ENCODE peak calls at places on chromosomes 2 and 18, in six cellular contexts. One of them, this sample, is unnamed.

GRCh38 chr2:17754773-17755425 is 961 bp downstream of the GEN1 start:
- DNase-seq in GM12878: no peak
- DNase-seq in SK-N-SH: peak
- DNase-seq in K562: peak
- DNase-seq in HL-60: no peak
- DNase-seq in HepG2: peak
- DNase-seq in this sample: no peak

GRCh38 chr2:172496096-172496709 is 59.7 kb upstream of the PDK1 start:
- DNase-seq in GM12878: no peak
- DNase-seq in SK-N-SH: no peak
- DNase-seq in K562: no peak
- DNase-seq in HL-60: peak
- DNase-seq in HepG2: no peak
- DNase-seq in this sample: no peak

GRCh38 chr2:133756833-133757232 is 188.6 kb upstream of the NCKAP5 start:
- DNase-seq in GM12878: no peak
- DNase-seq in SK-N-SH: no peak
- DNase-seq in K562: no peak
- DNase-seq in HL-60: no peak
- DNase-seq in HepG2: no peak
- DNase-seq in this sample: no peak

GRCh38 chr2:38030590-38031326 is 45.2 kb downstream of the CYP1B1 start:
- DNase-seq in GM12878: no peak
- DNase-seq in SK-N-SH: no peak
- DNase-seq in K562: no peak
- DNase-seq in HL-60: no peak
- DNase-seq in HepG2: no peak
- DNase-seq in this sample: no peak

GRCh38 chr2:236848467-236848866 is 237.2 kb upstream of the COPS8 start:
- DNase-seq in GM12878: no peak
- DNase-seq in SK-N-SH: peak
- DNase-seq in K562: no peak
- DNase-seq in HL-60: no peak
- DNase-seq in HepG2: no peak
- DNase-seq in this sample: no peak

GRCh38 chr2:196606516-196606915 is 33.0 kb upstream of the CCDC150 start:
- DNase-seq in GM12878: no peak
- DNase-seq in SK-N-SH: no peak
- DNase-seq in K562: no peak
- DNase-seq in HL-60: no peak
- DNase-seq in HepG2: no peak
- DNase-seq in this sample: no peak

GRCh38 chr2:76978064-76978463 is 544.1 kb downstream of the LRRTM4 start:
- DNase-seq in GM12878: no peak
- DNase-seq in SK-N-SH: no peak
- DNase-seq in K562: no peak
- DNase-seq in HL-60: no peak
- DNase-seq in HepG2: no peak
- DNase-seq in this sample: no peak

GRCh38 chr2:96863575-96864342 is 5.9 kb upstream of the ANKRD39 start:
- DNase-seq in GM12878: no peak
- DNase-seq in SK-N-SH: no peak
- DNase-seq in K562: no peak
- DNase-seq in HL-60: no peak
- DNase-seq in HepG2: no peak
- DNase-seq in this sample: no peak

GRCh38 chr2:70984576-70985282 is 6.3 kb downstream of the ANKRD53 start:
- DNase-seq in GM12878: no peak
- DNase-seq in SK-N-SH: peak
- DNase-seq in K562: peak
- DNase-seq in HL-60: peak
- DNase-seq in HepG2: no peak
- DNase-seq in this sample: peak

GRCh38 chr2:95525294-95526035 is 40.9 kb upstream of the TRIM43B start:
- DNase-seq in GM12878: no peak
- DNase-seq in SK-N-SH: peak
- DNase-seq in K562: no peak
- DNase-seq in HL-60: no peak
- DNase-seq in HepG2: no peak
- DNase-seq in this sample: no peak

GRCh38 chr2:118255771-118256372 is 167.6 kb downstream of the INSIG2 start:
- DNase-seq in GM12878: no peak
- DNase-seq in SK-N-SH: no peak
- DNase-seq in K562: no peak
- DNase-seq in HL-60: no peak
- DNase-seq in HepG2: no peak
- DNase-seq in this sample: no peak

GRCh38 chr2:109218087-109218791 is 89.2 kb downstream of the SH3RF3 start:
- DNase-seq in GM12878: peak
- DNase-seq in SK-N-SH: no peak
- DNase-seq in K562: no peak
- DNase-seq in HL-60: no peak
- DNase-seq in HepG2: peak
- DNase-seq in this sample: no peak

GRCh38 chr2:166234112-166234846 is 106.5 kb upstream of the SCN1A start:
- DNase-seq in GM12878: no peak
- DNase-seq in SK-N-SH: no peak
- DNase-seq in K562: no peak
- DNase-seq in HL-60: no peak
- DNase-seq in HepG2: peak
- DNase-seq in this sample: no peak

GRCh38 chr2:221915926-221916325 is 343.8 kb upstream of the EPHA4 start:
- DNase-seq in GM12878: no peak
- DNase-seq in SK-N-SH: no peak
- DNase-seq in K562: no peak
- DNase-seq in HL-60: no peak
- DNase-seq in HepG2: no peak
- DNase-seq in this sample: no peak

GRCh38 chr2:101474752-101475384 is at the start of gene RFX8:
- DNase-seq in GM12878: no peak
- DNase-seq in SK-N-SH: no peak
- DNase-seq in K562: no peak
- DNase-seq in HL-60: peak
- DNase-seq in HepG2: peak
- DNase-seq in this sample: no peak

GRCh38 chr2:45611020-45611737 is at the start of gene SRBD1:
- DNase-seq in GM12878: peak
- DNase-seq in SK-N-SH: peak
- DNase-seq in K562: peak
- DNase-seq in HL-60: peak
- DNase-seq in HepG2: peak
- DNase-seq in this sample: peak

GRCh38 chr2:55809875-55810620 is 113.5 kb downstream of the EFEMP1 start:
- DNase-seq in GM12878: no peak
- DNase-seq in SK-N-SH: no peak
- DNase-seq in K562: no peak
- DNase-seq in HL-60: no peak
- DNase-seq in HepG2: no peak
- DNase-seq in this sample: no peak

GRCh38 chr18:9612215-9612830 is 2.0 kb downstream of the PPP4R1 start:
- DNase-seq in GM12878: no peak
- DNase-seq in SK-N-SH: peak
- DNase-seq in K562: no peak
- DNase-seq in HL-60: peak
- DNase-seq in HepG2: peak
- DNase-seq in this sample: no peak

GRCh38 chr18:49819768-49820662 is 6.7 kb upstream of the ACAA2 start:
- DNase-seq in GM12878: no peak
- DNase-seq in SK-N-SH: no peak
- DNase-seq in K562: no peak
- DNase-seq in HL-60: no peak
- DNase-seq in HepG2: no peak
- DNase-seq in this sample: no peak

GRCh38 chr18:40096675-40097074 is 1858.4 kb upstream of the PIK3C3 start:
- DNase-seq in GM12878: no peak
- DNase-seq in SK-N-SH: no peak
- DNase-seq in K562: no peak
- DNase-seq in HL-60: no peak
- DNase-seq in HepG2: no peak
- DNase-seq in this sample: no peak

GRCh38 chr2:128441341-128442052 is 122.8 kb upstream of the HS6ST1 start:
- DNase-seq in GM12878: no peak
- DNase-seq in SK-N-SH: no peak
- DNase-seq in K562: no peak
- DNase-seq in HL-60: no peak
- DNase-seq in HepG2: no peak
- DNase-seq in this sample: peak

GRCh38 chr2:85990084-85990483 is 101.3 kb upstream of the ST3GAL5 start:
- DNase-seq in GM12878: no peak
- DNase-seq in SK-N-SH: no peak
- DNase-seq in K562: no peak
- DNase-seq in HL-60: no peak
- DNase-seq in HepG2: no peak
- DNase-seq in this sample: no peak

GRCh38 chr18:48749768-48750167 is 201.0 kb downstream of the SMAD7 start:
- DNase-seq in GM12878: no peak
- DNase-seq in SK-N-SH: no peak
- DNase-seq in K562: no peak
- DNase-seq in HL-60: no peak
- DNase-seq in HepG2: no peak
- DNase-seq in this sample: no peak

GRCh38 chr2:9354318-9354717 is 69.0 kb downstream of the ITGB1BP1 start:
- DNase-seq in GM12878: no peak
- DNase-seq in SK-N-SH: no peak
- DNase-seq in K562: no peak
- DNase-seq in HL-60: no peak
- DNase-seq in HepG2: no peak
- DNase-seq in this sample: no peak

GRCh38 chr2:128646091-128646490 is 327.4 kb upstream of the HS6ST1 start:
- DNase-seq in GM12878: no peak
- DNase-seq in SK-N-SH: no peak
- DNase-seq in K562: no peak
- DNase-seq in HL-60: no peak
- DNase-seq in HepG2: no peak
- DNase-seq in this sample: peak

GRCh38 chr2:236998250-236998649 is 87.4 kb upstream of the COPS8 start:
- DNase-seq in GM12878: no peak
- DNase-seq in SK-N-SH: no peak
- DNase-seq in K562: no peak
- DNase-seq in HL-60: no peak
- DNase-seq in HepG2: no peak
- DNase-seq in this sample: no peak

GRCh38 chr18:68387246-68387645 is 327.7 kb downstream of the TMX3 start:
- DNase-seq in GM12878: no peak
- DNase-seq in SK-N-SH: no peak
- DNase-seq in K562: no peak
- DNase-seq in HL-60: no peak
- DNase-seq in HepG2: no peak
- DNase-seq in this sample: no peak

GRCh38 chr2:151363709-151364108 is 6.3 kb downstream of the TNFAIP6 start:
- DNase-seq in GM12878: peak
- DNase-seq in SK-N-SH: no peak
- DNase-seq in K562: no peak
- DNase-seq in HL-60: peak
- DNase-seq in HepG2: no peak
- DNase-seq in this sample: no peak

DNA sequence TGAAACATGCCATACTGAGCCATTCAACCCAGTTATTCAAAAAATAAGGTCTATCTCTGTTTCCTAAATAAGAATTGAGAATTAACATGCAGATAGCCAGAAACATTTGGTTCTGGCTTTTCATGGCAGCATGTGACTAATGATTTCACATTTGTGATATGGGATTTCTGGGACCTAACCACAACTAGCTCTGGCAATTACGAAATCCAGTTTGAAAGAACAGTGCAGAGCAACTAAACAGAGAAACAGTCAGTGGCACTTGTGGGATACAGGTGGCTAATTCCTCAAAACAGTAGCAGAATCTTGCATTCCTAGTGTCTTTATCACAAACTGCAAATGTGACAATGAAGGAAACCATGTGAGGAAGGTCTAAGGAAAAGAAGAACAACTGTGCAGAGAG is 637.8 kb upstream of the CHAC2 start:
- DNase-seq in GM12878: no peak
- DNase-seq in SK-N-SH: no peak
- DNase-seq in K562: no peak
- DNase-seq in HL-60: no peak
- DNase-seq in HepG2: no peak
- DNase-seq in this sample: no peak
- TF ChIP-seq GABPA in GM12878: no peak
- TF ChIP-seq GABPA in SK-N-SH: no peak
- TF ChIP-seq GABPA in K562: no peak
- TF ChIP-seq GABPA in HL-60: no peak
- TF ChIP-seq GABPA in HepG2: no peak
- TF ChIP-seq GABPA in this sample: no peak

GRCh38 chr2:147027451-147027850 is 817.4 kb upstream of the ACVR2A start:
- DNase-seq in GM12878: no peak
- DNase-seq in SK-N-SH: no peak
- DNase-seq in K562: no peak
- DNase-seq in HL-60: no peak
- DNase-seq in HepG2: no peak
- DNase-seq in this sample: no peak

GRCh38 chr2:147031897-147032296 is 812.9 kb upstream of the ACVR2A start:
- DNase-seq in GM12878: no peak
- DNase-seq in SK-N-SH: no peak
- DNase-seq in K562: no peak
- DNase-seq in HL-60: no peak
- DNase-seq in HepG2: no peak
- DNase-seq in this sample: no peak

GRCh38 chr2:147037048-147037447 is 807.8 kb upstream of the ACVR2A start:
- DNase-seq in GM12878: no peak
- DNase-seq in SK-N-SH: no peak
- DNase-seq in K562: no peak
- DNase-seq in HL-60: no peak
- DNase-seq in HepG2: no peak
- DNase-seq in this sample: no peak

GRCh38 chr2:147030966-147031760 is 813.7 kb upstream of the ACVR2A start:
- DNase-seq in GM12878: no peak
- DNase-seq in SK-N-SH: no peak
- DNase-seq in K562: no peak
- DNase-seq in HL-60: no peak
- DNase-seq in HepG2: no peak
- DNase-seq in this sample: no peak

GRCh38 chr2:147033046-147033445 is 811.8 kb upstream of the ACVR2A start:
- DNase-seq in GM12878: no peak
- DNase-seq in SK-N-SH: no peak
- DNase-seq in K562: no peak
- DNase-seq in HL-60: no peak
- DNase-seq in HepG2: no peak
- DNase-seq in this sample: no peak
- TF ChIP-seq GABPA in GM12878: no peak
- TF ChIP-seq GABPA in SK-N-SH: no peak
- TF ChIP-seq GABPA in K562: no peak
- TF ChIP-seq GABPA in HL-60: no peak
- TF ChIP-seq GABPA in HepG2: no peak
- TF ChIP-seq GABPA in this sample: no peak

GRCh38 chr2:72527424-72527823 is 298.4 kb downstream of the EXOC6B start:
- DNase-seq in GM12878: no peak
- DNase-seq in SK-N-SH: no peak
- DNase-seq in K562: no peak
- DNase-seq in HL-60: no peak
- DNase-seq in HepG2: no peak
- DNase-seq in this sample: no peak

GRCh38 chr2:72526623-72527022 is 299.2 kb downstream of the EXOC6B start:
- DNase-seq in GM12878: no peak
- DNase-seq in SK-N-SH: no peak
- DNase-seq in K562: no peak
- DNase-seq in HL-60: no peak
- DNase-seq in HepG2: no peak
- DNase-seq in this sample: no peak
- TF ChIP-seq GABPA in GM12878: no peak
- TF ChIP-seq GABPA in SK-N-SH: no peak
- TF ChIP-seq GABPA in K562: no peak
- TF ChIP-seq GABPA in HL-60: no peak
- TF ChIP-seq GABPA in HepG2: no peak
- TF ChIP-seq GABPA in this sample: no peak

GRCh38 chr18:42437646-42438045 is 482.6 kb downstream of the PIK3C3 start:
- DNase-seq in GM12878: no peak
- DNase-seq in SK-N-SH: no peak
- DNase-seq in K562: no peak
- DNase-seq in HL-60: no peak
- DNase-seq in HepG2: no peak
- DNase-seq in this sample: no peak
- TF ChIP-seq GABPA in GM12878: no peak
- TF ChIP-seq GABPA in SK-N-SH: no peak
- TF ChIP-seq GABPA in K562: no peak
- TF ChIP-seq GABPA in HL-60: no peak
- TF ChIP-seq GABPA in HepG2: no peak
- TF ChIP-seq GABPA in this sample: no peak

This sample was measured in H1.